ENCODE peak calls at places on chromosomes 7 and 10, in ten cellular contexts. K, W, M, O, S, X, A, E, Z and G are unnamed samples.

GRCh38 chr10:49387029-49387428 is 8.9 kb downstream of the DRGX start:
- DNase-seq in K (no peak), W (peak; percentile 96), M (no peak), O (no peak), S (no peak), X (peak; percentile 97), A (peak; percentile 85), E (no peak), Z (no peak), G (peak; percentile 52)

GRCh38 chr7:65339257-65339656 is 34.4 kb upstream of the ZNF92 start:
- DNase-seq in K (no peak), W (no peak), M (no peak), O (no peak), S (no peak), X (no peak), A (no peak), E (no peak), Z (no peak), G (no peak)

GRCh38 chr7:11716185-11716584 is 115.8 kb downstream of the THSD7A start:
- DNase-seq in K (no peak), W (no peak), M (no peak), O (no peak), S (peak; percentile 35), X (peak; percentile 46), A (peak; percentile 36), E (peak; percentile 26), Z (peak; percentile 13), G (peak; percentile 71)

GRCh38 chr7:123039269-123039668 is 43.8 kb upstream of the TAS2R16 start:
- DNase-seq in K (no peak), W (no peak), M (no peak), O (no peak), S (no peak), X (no peak), A (no peak), E (no peak), Z (no peak), G (no peak)

GRCh38 chr10:65423043-65423442 is 1502.8 kb upstream of the LRRTM3 start:
- DNase-seq in K (no peak), W (no peak), M (no peak), O (no peak), S (no peak), X (no peak), A (no peak), E (no peak), Z (no peak), G (no peak)

GRCh38 chr10:67803588-67804394 is 34.2 kb downstream of the DNAJC12 start:
- DNase-seq in K (peak; percentile 48), W (no peak), M (no peak), O (no peak), S (no peak), X (peak; percentile 28), A (no peak), E (no peak), Z (no peak), G (no peak)

GRCh38 chr10:118594392-118595063 is 920 bp downstream of the PRLHR start:
- DNase-seq in K (peak; percentile 67), W (no peak), M (peak; percentile 97), O (no peak), S (no peak), X (peak; percentile 57), A (peak; percentile 14), E (no peak), Z (no peak), G (peak; percentile 25)

GRCh38 chr7:39741942-39742623 is 118.7 kb downstream of the RALA start:
- DNase-seq in K (no peak), W (peak; percentile 9), M (peak; percentile 92), O (no peak), S (no peak), X (peak; percentile 32), A (peak; percentile 4), E (peak; percentile 29), Z (peak; percentile 47), G (peak; percentile 42)

GRCh38 chr7:28311670-28312069 is 100.6 kb upstream of the CREB5 start:
- DNase-seq in K (no peak), W (no peak), M (peak; percentile 59), O (no peak), S (no peak), X (no peak), A (no peak), E (no peak), Z (no peak), G (no peak)

GRCh38 chr7:28957064-28957821 is 887 bp downstream of the TRIL start:
- DNase-seq in K (peak; percentile 37), W (no peak), M (peak; percentile 70), O (no peak), S (no peak), X (peak; percentile 30), A (no peak), E (peak; percentile 29), Z (peak; percentile 29), G (no peak)

GRCh38 chr7:88338521-88338920 is 31.8 kb upstream of the STEAP4 start:
- DNase-seq in K (no peak), W (no peak), M (no peak), O (no peak), S (no peak), X (no peak), A (no peak), E (no peak), Z (no peak), G (no peak)

GRCh38 chr10:74880041-74880440 is 53.6 kb downstream of the KAT6B start:
- DNase-seq in K (no peak), W (no peak), M (no peak), O (no peak), S (no peak), X (no peak), A (peak; percentile 8), E (no peak), Z (no peak), G (no peak)

GRCh38 chr10:1048349-1048731 is 579 bp downstream of the IDI1 start:
- DNase-seq in K (no peak), W (peak; percentile 10), M (no peak), O (no peak), S (no peak), X (no peak), A (no peak), E (peak; percentile 37), Z (peak; percentile 33), G (no peak)

GRCh38 chr7:124898523-124898922 is 31.1 kb downstream of the POT1 start:
- DNase-seq in K (no peak), W (no peak), M (no peak), O (no peak), S (no peak), X (peak; percentile 4), A (no peak), E (no peak), Z (no peak), G (no peak)

GRCh38 chr10:14569274-14570060 is 205.2 kb downstream of the FAM107B start:
- DNase-seq in K (no peak), W (no peak), M (peak; percentile 9), O (no peak), S (no peak), X (no peak), A (no peak), E (peak; percentile 45), Z (no peak), G (no peak)

GRCh38 chr10:90912176-90912575 is 8.7 kb downstream of the ANKRD1 start:
- DNase-seq in K (no peak), W (no peak), M (no peak), O (no peak), S (no peak), X (no peak), A (no peak), E (no peak), Z (no peak), G (no peak)

GRCh38 chr7:148747274-148747673 is 48.6 kb downstream of the CUL1 start:
- DNase-seq in K (no peak), W (no peak), M (peak; percentile 92), O (no peak), S (no peak), X (no peak), A (no peak), E (no peak), Z (no peak), G (no peak)

GRCh38 chr7:134943785-134944400 is 42.4 kb upstream of the AGBL3 start:
- DNase-seq in K (peak; percentile 66), W (no peak), M (no peak), O (no peak), S (peak; percentile 52), X (peak; percentile 30), A (no peak), E (peak; percentile 59), Z (no peak), G (peak; percentile 33)

GRCh38 chr7:155202106-155202871 is 95.4 kb upstream of the INSIG1 start:
- DNase-seq in K (no peak), W (no peak), M (no peak), O (no peak), S (no peak), X (no peak), A (no peak), E (no peak), Z (no peak), G (no peak)

GRCh38 chr7:95718556-95719410 is 53.6 kb upstream of the DYNC1I1 start:
- DNase-seq in K (peak; percentile 11), W (no peak), M (no peak), O (no peak), S (peak; percentile 13), X (peak; percentile 37), A (no peak), E (no peak), Z (no peak), G (no peak)

GRCh38 chr7:132760873-132761272 is 184.6 kb upstream of the PLXNA4 start:
- DNase-seq in K (no peak), W (no peak), M (no peak), O (no peak), S (no peak), X (no peak), A (no peak), E (no peak), Z (no peak), G (no peak)

GRCh38 chr7:142280263-142280662 is 22.4 kb upstream of the PRSS58 start:
- DNase-seq in K (no peak), W (no peak), M (no peak), O (no peak), S (no peak), X (no peak), A (no peak), E (no peak), Z (no peak), G (peak; percentile 28)